ENCODE peak calls at places on chromosomes 11 and 22, in ten cellular contexts. W is sigmoid colon; D is left ventricle myocardium inferior; O is astrocyte of the spinal cord; V is cardiac fibroblast; Z is colonic mucosa; U is heart left ventricle; Q is AG04450; H is GM13977; A is CD4-positive, alpha-beta T cell. M is an unnamed sample.

GRCh38 chr22:30969532-30970355 is 679 bp downstream of the TUG1 start:
- DNase-seq in W (peak; percentile 64), D (peak; percentile 38), O (peak; percentile 44), V (peak; percentile 56), Z (peak; percentile 53), U (peak; percentile 43), Q (no peak), H (no peak), A (peak; percentile 23), M (peak; percentile 3)

GRCh38 chr11:100769165-100769564 is 82.1 kb downstream of the ARHGAP42 start:
- DNase-seq in W (no peak), D (no peak), O (no peak), V (no peak), Z (no peak), U (no peak), Q (no peak), H (no peak), A (no peak), M (no peak)

GRCh38 chr11:3939651-3940190 is 84.3 kb downstream of the STIM1 start:
- DNase-seq in W (no peak), D (no peak), O (peak; percentile 77), V (peak; percentile 44), Z (no peak), U (no peak), Q (no peak), H (no peak), A (no peak), M (no peak)

GRCh38 chr11:86938900-86939880 is 16.0 kb downstream of the FZD4 start:
- DNase-seq in W (no peak), D (no peak), O (peak; percentile 59), V (peak; percentile 82), Z (no peak), U (no peak), Q (no peak), H (peak; percentile 32), A (no peak), M (peak; percentile 42)

GRCh38 chr11:59802639-59803176 is 7.9 kb downstream of the MRPL16 start:
- DNase-seq in W (no peak), D (no peak), O (peak; percentile 70), V (peak; percentile 77), Z (peak; percentile 60), U (peak; percentile 37), Q (no peak), H (peak; percentile 52), A (peak; percentile 38), M (peak; percentile 46)

GRCh38 chr22:19232620-19233019 is 54.1 kb upstream of the SLC25A1 start:
- DNase-seq in W (no peak), D (no peak), O (no peak), V (no peak), Z (no peak), U (no peak), Q (no peak), H (no peak), A (no peak), M (no peak)

GRCh38 chr11:119584193-119585037 is 144.6 kb downstream of the NECTIN1 start:
- DNase-seq in W (peak; percentile 68), D (no peak), O (peak; percentile 82), V (peak; percentile 48), Z (peak; percentile 35), U (peak; percentile 19), Q (peak; percentile 18), H (no peak), A (no peak), M (peak; percentile 79)

GRCh38 chr11:61791737-61792309 is 576 bp downstream of the TMEM258 start:
- DNase-seq in W (peak; percentile 90), D (peak; percentile 32), O (peak; percentile 93), V (peak; percentile 95), Z (peak; percentile 68), U (peak; percentile 73), Q (peak; percentile 83), H (peak; percentile 54), A (no peak), M (peak; percentile 94)

GRCh38 chr11:10314199-10315072 is 9.6 kb downstream of the ADM start:
- DNase-seq in W (no peak), D (no peak), O (peak; percentile 67), V (peak; percentile 70), Z (no peak), U (no peak), Q (no peak), H (no peak), A (no peak), M (no peak)

GRCh38 chr11:69640260-69640994 is 529 bp upstream of the CCND1 start:
- DNase-seq in W (peak; percentile 66), D (peak; percentile 44), O (no peak), V (peak; percentile 60), Z (peak; percentile 62), U (peak; percentile 53), Q (no peak), H (peak; percentile 50), A (no peak), M (no peak)

GRCh38 chr11:126318642-126319373 is 14.9 kb downstream of the DCPS start:
- DNase-seq in W (peak; percentile 80), D (peak; percentile 44), O (peak; percentile 96), V (peak; percentile 88), Z (no peak), U (peak; percentile 59), Q (peak; percentile 88), H (peak; percentile 61), A (no peak), M (peak; percentile 94)

GRCh38 chr11:9838961-9839360 is 175.1 kb downstream of the SWAP70 start:
- DNase-seq in W (no peak), D (no peak), O (peak; percentile 56), V (peak; percentile 66), Z (no peak), U (no peak), Q (no peak), H (peak; percentile 27), A (no peak), M (no peak)

GRCh38 chr11:66969584-66970205 is 5.4 kb upstream of the C11orf86 start:
- DNase-seq in W (no peak), D (no peak), O (peak; percentile 89), V (peak; percentile 77), Z (no peak), U (no peak), Q (peak; percentile 66), H (no peak), A (no peak), M (peak; percentile 93)

DNA sequence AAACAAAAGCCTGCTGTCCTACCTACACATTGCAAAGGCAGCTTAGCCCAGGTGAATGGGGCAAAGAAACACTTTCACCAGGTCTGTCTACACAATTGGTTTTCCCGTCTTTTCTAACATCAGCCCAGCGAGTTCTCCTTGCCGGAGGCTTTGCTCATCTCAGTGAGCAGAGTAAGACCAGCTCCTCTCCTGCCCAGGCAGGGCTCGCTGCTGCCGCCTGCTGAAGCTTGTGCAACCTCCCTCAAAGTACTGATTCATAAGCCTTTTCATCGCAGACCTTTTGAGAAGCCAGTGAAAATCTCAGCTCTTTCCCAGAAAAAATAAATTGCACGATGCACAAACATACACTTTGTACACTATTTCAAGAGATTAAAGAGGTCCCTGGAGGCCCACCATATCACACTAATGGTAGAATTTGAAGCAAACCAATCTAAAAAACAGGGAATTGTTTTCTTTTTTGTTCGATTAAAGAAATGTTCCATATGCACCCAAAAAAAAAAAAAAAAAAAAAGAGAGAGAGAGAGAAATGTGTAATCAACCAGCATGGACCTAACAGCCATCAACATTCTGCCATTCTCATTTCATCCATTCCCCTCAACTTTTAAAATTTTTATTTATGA is 328.1 kb upstream of the MPPED2 start:
- DNase-seq in W (no peak), D (peak; percentile 45), O (peak; percentile 50), V (peak; percentile 69), Z (peak; percentile 31), U (peak; percentile 53), Q (peak; percentile 16), H (peak; percentile 12), A (no peak), M (peak; percentile 27)
- TF ChIP-seq CTCF in W (no peak), D (peak; percentile 76), O (peak; percentile 83), V (peak; percentile 79), Z (peak; percentile 12), U (peak; percentile 59), Q (peak; percentile 85), H (peak; percentile 66), A (no peak), M (peak; percentile 88)

DNA sequence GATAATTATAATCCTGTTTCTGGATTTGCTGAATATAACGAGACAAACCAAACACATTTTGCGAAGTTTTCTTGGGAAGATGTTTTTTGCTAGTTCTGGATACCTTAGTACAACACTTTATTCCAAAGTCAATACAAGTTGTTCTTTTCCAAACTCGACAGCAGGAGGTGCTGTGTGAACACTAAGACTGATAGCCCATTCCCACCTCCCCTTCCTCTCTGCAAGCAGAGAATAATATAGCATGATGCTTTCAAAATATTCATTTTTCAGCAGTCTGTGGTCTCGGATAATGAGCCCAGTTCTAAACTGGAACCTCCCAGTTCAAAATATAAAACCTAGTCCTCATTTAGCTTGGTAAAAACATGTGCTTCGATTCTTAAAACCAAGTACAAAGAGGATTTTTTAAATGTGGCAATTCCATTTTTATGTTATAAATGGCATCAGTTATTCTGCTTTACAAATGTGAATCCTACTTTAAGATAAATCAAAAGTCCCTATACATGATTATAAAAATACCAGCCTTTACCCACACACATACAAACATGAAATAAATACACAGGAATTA is 129.1 kb downstream of the DCDC1 start:
- DNase-seq in W (no peak), D (no peak), O (peak; percentile 50), V (peak; percentile 55), Z (no peak), U (no peak), Q (peak; percentile 1), H (no peak), A (no peak), M (peak; percentile 62)
- TF ChIP-seq CTCF in W (no peak), D (peak; percentile 65), O (peak; percentile 63), V (peak; percentile 59), Z (peak; percentile 21), U (peak; percentile 22), Q (peak; percentile 58), H (peak; percentile 64), A (peak; percentile 64), M (peak; percentile 65)

DNA sequence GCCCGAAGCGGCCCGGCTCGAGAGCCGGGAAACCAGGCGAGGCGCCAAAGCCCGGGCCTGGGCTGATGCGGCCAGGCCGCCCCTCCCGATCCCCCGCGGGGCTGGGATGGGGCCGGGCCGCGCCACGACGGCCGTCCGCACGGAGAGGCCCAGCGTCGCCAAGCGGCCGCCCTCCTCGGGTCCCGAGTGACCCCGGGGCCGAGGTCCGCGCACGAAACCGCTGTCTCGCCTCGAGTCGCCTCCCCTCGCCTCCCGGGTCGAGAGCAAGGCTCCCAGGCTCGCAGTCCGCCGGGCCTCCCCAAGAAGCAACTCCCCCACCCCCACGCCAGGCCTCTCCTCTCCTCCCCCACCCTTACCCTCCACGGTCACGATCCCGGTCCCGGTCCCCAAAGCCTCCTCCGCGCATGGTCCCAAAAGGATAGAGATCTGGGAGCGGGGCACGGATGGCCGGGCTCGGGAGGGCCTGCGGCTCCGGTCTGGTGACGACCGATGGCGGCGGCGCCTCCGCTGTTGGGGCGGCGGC is 455 bp downstream of the DDX17 start:
- DNase-seq in W (peak; percentile 91), D (peak; percentile 85), O (peak; percentile 69), V (peak; percentile 66), Z (peak; percentile 75), U (peak; percentile 84), Q (no peak), H (peak; percentile 70), A (peak; percentile 53), M (peak; percentile 29)
- TF ChIP-seq CTCF in W (no peak), D (no peak), O (no peak), V (no peak), Z (no peak), U (no peak), Q (no peak), H (no peak), A (no peak), M (no peak)

DNA sequence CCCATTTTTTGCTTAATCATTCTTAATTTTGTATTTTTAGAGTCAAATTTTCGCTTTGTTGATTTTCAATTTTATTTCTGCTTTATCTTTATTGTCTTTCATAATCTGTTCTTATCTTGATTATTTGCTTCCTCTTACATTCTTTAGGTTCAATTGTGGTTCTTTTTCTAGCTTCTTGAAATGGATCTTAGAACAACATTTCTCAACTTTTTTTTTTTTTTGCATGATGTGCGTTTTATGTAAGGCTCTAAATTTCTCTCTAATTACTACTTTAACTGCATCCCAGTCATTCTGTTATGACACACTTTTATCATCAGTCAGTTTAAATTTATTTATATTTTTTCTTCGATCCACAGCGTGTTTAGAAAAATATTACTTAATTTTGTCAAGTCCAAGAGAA is 65.2 kb upstream of the PARVA start:
- DNase-seq in W (no peak), D (no peak), O (no peak), V (no peak), Z (no peak), U (no peak), Q (no peak), H (no peak), A (no peak), M (no peak)
- TF ChIP-seq CTCF in W (no peak), D (no peak), O (no peak), V (no peak), Z (no peak), U (no peak), Q (no peak), H (no peak), A (no peak), M (no peak)